ENCODE peak calls at places on chromosomes 1 and 21, in seven cellular contexts. D is activated naive CD4-positive, alpha-beta T cell treated with anti-CD3 and anti-CD28 coated beads, Interleukin-2, amount 10 ng/mL, durations not matched to agents 7 days and 5 days; T is kidney epithelial cell; Y is HS-27A; A is WTC11; Z is MG63; S is stimulated activated CD8-positive, alpha-beta memory T cell treated with anti-CD3 and anti-CD28 coated beads, Interleukin-7, amount 100 ng/mL, for 1 hour. O is an unnamed sample.

GRCh38 chr1:205604059-205604458 is 27.8 kb downstream of the ELK4 start:
- DNase-seq in D (no peak), T (no peak), Y (no peak), A (no peak), Z (no peak), S (no peak), O (no peak)

GRCh38 chr1:51019811-51020210 is 49.8 kb downstream of the CDKN2C start:
- DNase-seq in D (no peak), T (no peak), Y (no peak), A (no peak), Z (no peak), S (no peak), O (no peak)

GRCh38 chr1:223123238-223123976 is 19.6 kb downstream of the TLR5 start:
- DNase-seq in D (peak), T (no peak), Y (no peak), A (peak), Z (peak), S (peak), O (peak)

GRCh38 chr21:46120301-46121285 is 22.7 kb downstream of the COL6A2 start:
- DNase-seq in D (peak), T (no peak), Y (no peak), A (peak), Z (peak), S (no peak), O (no peak)

GRCh38 chr1:31567956-31568570 is 8.3 kb upstream of the TINAGL1 start:
- DNase-seq in D (no peak), T (no peak), Y (no peak), A (no peak), Z (peak), S (no peak), O (no peak)

GRCh38 chr1:228087771-228088251 is 5.3 kb downstream of the ARF1 start:
- DNase-seq in D (no peak), T (peak), Y (peak), A (no peak), Z (peak), S (no peak), O (no peak)

GRCh38 chr1:162565460-162565859 is 3.9 kb downstream of the UAP1 start:
- DNase-seq in D (no peak), T (no peak), Y (no peak), A (no peak), Z (no peak), S (no peak), O (no peak)

GRCh38 chr1:91440845-91441244 is 36.2 kb upstream of the HFM1 start:
- DNase-seq in D (no peak), T (no peak), Y (no peak), A (no peak), Z (no peak), S (no peak), O (no peak)

GRCh38 chr1:220697326-220697725 is 7.2 kb downstream of the C1orf115 start:
- DNase-seq in D (no peak), T (no peak), Y (no peak), A (no peak), Z (no peak), S (no peak), O (no peak)

GRCh38 chr21:39084073-39084472 is 99.2 kb downstream of the PSMG1 start:
- DNase-seq in D (no peak), T (no peak), Y (no peak), A (no peak), Z (no peak), S (no peak), O (no peak)

GRCh38 chr1:173554541-173555250 is 48.2 kb downstream of the SLC9C2 start:
- DNase-seq in D (no peak), T (no peak), Y (no peak), A (no peak), Z (no peak), S (no peak), O (no peak)

GRCh38 chr1:185846672-185847440 is 112.7 kb downstream of the HMCN1 start:
- DNase-seq in D (no peak), T (peak), Y (no peak), A (no peak), Z (no peak), S (no peak), O (no peak)

GRCh38 chr1:150161747-150162581 is 12.2 kb downstream of the PLEKHO1 start:
- DNase-seq in D (no peak), T (no peak), Y (no peak), A (no peak), Z (no peak), S (no peak), O (no peak)

GRCh38 chr1:234918216-234918841 is 210.3 kb downstream of the TOMM20 start:
- DNase-seq in D (no peak), T (no peak), Y (no peak), A (no peak), Z (no peak), S (no peak), O (no peak)

GRCh38 chr1:22920026-22920733 is 52.5 kb downstream of the LACTBL1 start:
- DNase-seq in D (no peak), T (no peak), Y (no peak), A (no peak), Z (no peak), S (no peak), O (no peak)

GRCh38 chr1:71298633-71299032 is 217.8 kb upstream of the ZRANB2 start:
- DNase-seq in D (no peak), T (no peak), Y (no peak), A (no peak), Z (no peak), S (no peak), O (no peak)

GRCh38 chr1:200040516-200041138 is 13.1 kb downstream of the NR5A2 start:
- DNase-seq in D (no peak), T (no peak), Y (no peak), A (peak), Z (no peak), S (no peak), O (no peak)

GRCh38 chr1:41591891-41592290 is 107.4 kb upstream of the EDN2 start:
- DNase-seq in D (no peak), T (no peak), Y (no peak), A (no peak), Z (no peak), S (no peak), O (no peak)

GRCh38 chr1:208048904-208049303 is 138.0 kb upstream of the CD34 start:
- DNase-seq in D (no peak), T (no peak), Y (no peak), A (no peak), Z (no peak), S (no peak), O (no peak)

GRCh38 chr1:116878804-116879477 is 30.8 kb upstream of the PTGFRN start:
- DNase-seq in D (no peak), T (peak), Y (no peak), A (peak), Z (peak), S (no peak), O (no peak)

GRCh38 chr1:111938123-111938522 is 51.3 kb downstream of the KCND3 start:
- DNase-seq in D (no peak), T (no peak), Y (no peak), A (no peak), Z (no peak), S (no peak), O (no peak)

GRCh38 chr1:32151319-32151787 is 28.1 kb upstream of the TXLNA start:
- DNase-seq in D (no peak), T (no peak), Y (no peak), A (no peak), Z (peak), S (no peak), O (no peak)

GRCh38 chr1:154137888-154138287 is 17.0 kb downstream of the NUP210L start:
- DNase-seq in D (no peak), T (no peak), Y (no peak), A (no peak), Z (no peak), S (no peak), O (no peak)

O was measured in activated T-cell treated with anti-CD3 and anti-CD28 coated beads for 1 hour.